ENCODE peak calls at places on chromosomes 11 and 22, in seven cellular contexts. C is HCT116, O is testis, E is stomach, H is tibial nerve, Y is lower leg skin, W is HepG2. I is an unnamed sample.

GRCh38 chr22:31346255-31346732 is at the start of gene PATZ1:
- DNase-seq in W (peak; percentile 91), H (peak; percentile 57), E (peak; percentile 68), O (peak; percentile 82), Y (peak; percentile 93), C (peak; percentile 51), I (peak; percentile 62)

GRCh38 chr11:98358551-98358950 is 662.2 kb upstream of the CNTN5 start:
- DNase-seq in C (no peak), O (no peak), E (no peak), W (no peak), Y (no peak), H (no peak), I (no peak)

GRCh38 chr11:132126973-132127900 is 756.8 kb downstream of the NTM start:
- DNase-seq in E (no peak), O (peak; percentile 71), Y (no peak), W (peak; percentile 3), C (no peak), H (peak; percentile 61), I (no peak)

GRCh38 chr22:31861226-31861840 is 83.0 kb upstream of the YWHAH start:
- DNase-seq in Y (no peak), H (no peak), W (no peak), E (no peak), C (no peak), O (no peak), I (no peak)

GRCh38 chr11:1830119-1830499 is 4.7 kb upstream of the SYT8 start:
- DNase-seq in Y (no peak), C (no peak), H (no peak), O (no peak), E (no peak), W (no peak), I (no peak)

GRCh38 chr22:47192651-47193437 is 430.4 kb downstream of the TBC1D22A start:
- DNase-seq in Y (peak; percentile 83), W (no peak), C (peak; percentile 75), E (peak; percentile 25), O (peak; percentile 14), H (peak; percentile 8), I (no peak)

GRCh38 chr11:61035086-61035835 is 63.8 kb downstream of the CD6 start:
- DNase-seq in E (no peak), C (no peak), H (no peak), W (no peak), O (no peak), Y (no peak), I (no peak)

GRCh38 chr11:61598886-61599868 is 18.3 kb upstream of the SYT7 start:
- DNase-seq in H (no peak), W (no peak), Y (no peak), E (no peak), O (peak; percentile 36), C (no peak), I (no peak)

DNA sequence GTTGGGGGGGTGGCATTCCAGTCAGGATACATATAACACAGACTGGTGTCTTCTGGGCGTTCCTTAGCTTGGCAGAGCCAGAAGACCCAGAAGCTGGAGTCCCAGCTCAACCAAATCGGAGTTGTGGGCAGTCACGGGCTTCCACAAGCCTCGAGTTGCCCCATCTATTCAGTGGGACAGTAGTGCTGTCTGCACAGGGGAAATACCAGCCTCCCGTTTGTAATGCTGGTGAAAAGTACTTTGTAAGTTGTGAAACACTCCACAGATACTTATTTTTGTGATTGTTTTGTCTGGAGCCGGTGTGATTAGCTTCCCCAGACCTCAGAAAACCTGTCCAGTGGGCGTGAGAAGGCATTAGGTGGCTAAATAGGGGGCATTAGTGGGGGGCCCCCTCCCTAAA is 13.6 kb downstream of the DGKZ start:
- DNase-seq in Y (no peak), O (no peak), W (no peak), E (no peak), H (no peak), C (no peak), I (no peak)
- H3K4me3 ChIP-seq in Y (no peak overlapping the region), O (no peak overlapping the region), W (no peak overlapping the region), E (peak overlapping the region; percentile 41), H (peak overlapping the region; percentile 15), C (no peak overlapping the region), I (peak overlapping the region; percentile 24)

GRCh38 chr22:24156915-24157782 is 24.1 kb upstream of the SUSD2 start:
- DNase-seq in W (peak; percentile 89), Y (peak; percentile 96), C (peak; percentile 67), H (peak; percentile 63), E (peak; percentile 87), O (peak; percentile 86), I (peak; percentile 70)
- TF ChIP-seq POLR2A in W (no peak), Y (no peak), C (no peak), H (no peak), E (no peak), O (no peak), I (no peak)

DNA sequence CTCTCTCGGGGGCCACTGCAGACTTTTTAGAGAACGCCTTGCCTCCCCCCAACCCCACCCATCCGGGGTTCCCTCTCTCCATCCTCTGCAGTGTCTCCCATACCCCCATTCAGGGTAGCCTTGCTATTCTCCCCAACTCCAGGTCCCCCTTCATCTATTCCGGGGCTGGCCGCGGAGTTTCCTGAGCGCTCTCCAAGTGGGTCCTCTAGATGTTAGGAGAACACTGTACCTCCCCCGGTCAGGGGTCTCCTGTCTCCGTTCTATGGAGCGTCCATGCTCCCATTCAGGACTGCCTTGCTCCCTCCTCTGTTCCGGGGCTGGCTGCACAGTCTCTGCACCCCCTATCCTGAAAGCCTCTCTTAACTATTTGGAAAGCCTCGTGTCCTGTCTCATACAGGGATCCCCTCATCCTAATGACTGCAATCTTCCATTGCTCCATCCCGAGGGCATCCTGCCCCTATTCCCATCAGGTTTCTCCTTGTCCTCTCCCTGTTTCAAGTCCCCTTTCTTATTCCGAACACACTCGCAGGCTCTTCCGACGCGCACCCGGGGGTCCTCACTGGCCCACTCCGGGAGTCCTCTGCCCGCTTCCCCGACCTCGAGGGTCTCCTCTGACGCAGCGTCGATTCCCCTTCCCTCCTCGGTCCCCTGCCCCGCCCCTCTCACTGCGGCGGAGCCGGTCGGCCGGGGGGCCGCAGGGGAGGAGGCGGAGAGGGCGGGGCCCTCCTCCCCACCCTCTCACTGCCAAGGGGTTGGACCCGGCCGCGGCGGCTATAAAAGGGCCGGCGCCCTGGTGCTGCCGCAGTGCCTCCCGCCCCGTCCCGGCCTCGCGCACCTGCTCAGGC is at the start of gene NEFH:
- DNase-seq in O (no peak), Y (no peak), E (no peak), C (no peak), H (no peak), W (no peak), I (no peak)
- H3K4me3 ChIP-seq in O (peak within 1 kb of the TSS; percentile 51), Y (no peak within 1 kb of the TSS), E (peak within 1 kb of the TSS; percentile 7), C (no peak within 1 kb of the TSS), H (no peak within 1 kb of the TSS), W (no peak within 1 kb of the TSS), I (peak within 1 kb of the TSS; percentile 38)

GRCh38 chr22:43187171-43188099 is 501 bp upstream of the TTLL12 start:
- DNase-seq in C (peak; percentile 90), W (peak; percentile 87), H (peak; percentile 88), O (peak; percentile 96), E (peak; percentile 98), Y (peak; percentile 99), I (peak; percentile 91)
- TF ChIP-seq POLR2A in C (peak; percentile 95), W (peak; percentile 81), H (no peak), O (no peak), E (peak; percentile 13), Y (no peak), I (peak; percentile 55)

DNA sequence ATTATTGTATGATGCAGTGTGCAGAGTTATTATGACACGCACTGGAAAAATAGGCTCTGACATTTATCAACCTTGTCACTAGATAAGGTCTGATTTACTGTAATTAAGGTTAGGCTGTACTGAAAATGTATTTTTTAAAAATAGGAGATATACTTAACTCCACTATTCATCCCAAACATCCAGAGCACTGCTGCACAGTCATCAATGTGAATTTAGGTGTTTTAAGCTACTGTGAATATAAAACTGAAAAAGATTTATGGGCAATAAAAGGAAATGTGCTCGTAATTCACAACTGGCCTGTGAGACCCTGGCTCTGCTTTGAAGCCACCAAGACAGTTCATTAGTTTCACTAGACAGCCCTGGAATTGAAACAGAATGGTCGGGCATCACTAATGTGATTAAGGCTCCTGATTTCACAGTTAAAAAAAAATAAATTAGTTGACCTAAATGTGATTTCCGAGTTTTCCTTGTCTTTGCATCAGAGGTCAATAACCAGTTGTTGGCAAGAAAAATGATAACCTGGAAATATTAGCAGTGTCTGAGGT is 180.4 kb upstream of the GRIA4 start:
- DNase-seq in W (no peak), H (no peak), Y (no peak), C (no peak), O (no peak), E (no peak), I (no peak)
- H3K4me3 ChIP-seq in W (no peak overlapping the region), H (no peak overlapping the region), Y (no peak overlapping the region), C (no peak overlapping the region), O (no peak overlapping the region), E (no peak overlapping the region), I (no peak overlapping the region)

GRCh38 chr11:66002648-66003225 is 434 bp downstream of the BANF1 start:
- DNase-seq in Y (no peak), O (peak; percentile 71), C (no peak), W (peak; percentile 45), H (no peak), E (peak; percentile 70), I (peak; percentile 69)

GRCh38 chr11:66006134-66006890 is 4.0 kb downstream of the BANF1 start:
- DNase-seq in Y (no peak), W (no peak), C (no peak), H (no peak), O (no peak), E (no peak), I (no peak)

GRCh38 chr11:66004186-66004585 is 1.9 kb downstream of the BANF1 start:
- DNase-seq in O (no peak), E (no peak), W (no peak), H (no peak), Y (no peak), C (no peak), I (no peak)

GRCh38 chr11:66003291-66003690 is 988 bp downstream of the BANF1 start:
- DNase-seq in E (no peak), Y (no peak), H (no peak), W (no peak), O (no peak), C (no peak), I (no peak)

DNA sequence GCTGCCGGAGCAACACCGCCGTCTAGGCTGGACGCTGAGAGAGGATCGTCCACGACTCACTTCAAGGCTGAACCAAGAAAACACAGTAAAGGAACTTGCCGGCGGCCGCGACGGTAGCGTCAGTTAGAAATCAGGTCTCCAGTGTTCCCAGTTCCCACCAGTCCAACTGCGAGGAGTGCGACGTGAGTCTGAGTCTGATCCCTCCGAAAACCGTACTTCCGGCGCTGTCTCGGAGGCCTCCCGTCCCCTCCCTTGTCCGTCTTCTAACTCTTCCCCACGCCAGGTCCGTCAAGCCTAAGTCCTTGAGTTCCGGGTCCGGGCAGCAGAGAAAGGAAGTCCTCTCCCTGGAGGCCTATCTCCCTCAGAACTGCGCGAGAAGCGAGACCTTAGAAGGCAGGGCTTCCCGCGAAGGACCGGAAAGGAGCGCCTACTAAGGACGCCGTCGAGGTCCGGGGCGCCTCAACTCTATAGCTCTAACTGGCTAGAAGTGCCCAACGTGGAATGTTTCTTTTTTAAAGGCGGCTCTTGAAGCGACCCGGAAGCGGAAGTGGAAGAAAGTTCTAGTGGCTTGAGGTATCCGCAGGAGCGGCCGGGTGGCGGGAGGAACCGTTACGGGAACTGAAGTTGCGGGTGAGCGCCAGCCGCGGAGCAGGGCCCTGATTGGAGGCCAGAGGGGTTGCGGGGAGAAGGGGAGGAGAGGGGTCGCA is at the start of the genes BANF1 and EIF1AD:
- DNase-seq in E (peak; percentile 92), W (peak; percentile 96), Y (peak; percentile 98), H (peak; percentile 77), O (peak; percentile 95), C (peak; percentile 99), I (peak; percentile 94)
- TF ChIP-seq POLR2A in E (no peak), W (peak; percentile 87), Y (no peak), H (peak; percentile 16), O (no peak), C (peak; percentile 68), I (peak; percentile 20)